ENCODE peak calls at places on chromosomes 7 and 10, in five cellular contexts. I is foreskin fibroblast, M is lower lobe of right lung, B is pancreas, G is GM12878. R is an unnamed sample.

GRCh38 chr7:158420591-158421340 is 166.9 kb downstream of the PTPRN2 start:
- DNase-seq in I (no peak), M (no peak), B (no peak), G (no peak), R (no peak)

GRCh38 chr7:131826960-131827359 is 270.5 kb upstream of the PODXL start:
- DNase-seq in I (no peak), M (no peak), B (no peak), G (no peak), R (no peak)

GRCh38 chr7:73871163-73872011 is 10.4 kb downstream of the TMEM270 start:
- DNase-seq in I (no peak), M (no peak), B (peak), G (no peak), R (no peak)

GRCh38 chr10:23540401-23540800 is 101.5 kb downstream of the OTUD1 start:
- DNase-seq in I (no peak), M (no peak), B (no peak), G (no peak), R (no peak)

GRCh38 chr10:6382081-6382480 is 179.3 kb downstream of the PFKFB3 start:
- DNase-seq in I (peak), M (no peak), B (no peak), G (peak), R (peak)

GRCh38 chr10:124560377-124560776 is 98.8 kb downstream of the LHPP start:
- DNase-seq in I (peak), M (peak), B (no peak), G (no peak), R (no peak)

GRCh38 chr10:53548664-53549063 is 776.1 kb upstream of the MBL2 start:
- DNase-seq in I (no peak), M (no peak), B (no peak), G (no peak), R (no peak)

GRCh38 chr7:32039000-32039756 is 31.0 kb downstream of the PDE1C start:
- DNase-seq in I (no peak), M (no peak), B (no peak), G (no peak), R (no peak)

GRCh38 chr10:30057421-30057841 is 2.0 kb downstream of the JCAD start:
- DNase-seq in I (peak), M (no peak), B (no peak), G (no peak), R (no peak)

GRCh38 chr10:15624405-15625191 is 95.1 kb downstream of the ITGA8 start:
- DNase-seq in I (no peak), M (no peak), B (no peak), G (no peak), R (no peak)

GRCh38 chr7:108525327-108525984 is 479 bp downstream of the PNPLA8 start:
- DNase-seq in I (peak), M (no peak), B (no peak), G (no peak), R (no peak)

GRCh38 chr10:73131295-73131694 is 21.0 kb downstream of the NUDT13 start:
- DNase-seq in I (no peak), M (no peak), B (no peak), G (no peak), R (no peak)

GRCh38 chr7:79933144-79933543 is 201.5 kb upstream of the GNAI1 start:
- DNase-seq in I (peak), M (no peak), B (no peak), G (no peak), R (no peak)

GRCh38 chr7:33186187-33186586 is 56.8 kb downstream of the BBS9 start:
- DNase-seq in I (peak), M (no peak), B (no peak), G (no peak), R (no peak)

GRCh38 chr10:28679941-28680752 is 2.8 kb downstream of the BAMBI start:
- DNase-seq in I (no peak), M (no peak), B (no peak), G (no peak), R (no peak)

GRCh38 chr10:43222296-43222695 is 44.6 kb downstream of the RASGEF1A start:
- DNase-seq in I (no peak), M (peak), B (no peak), G (no peak), R (no peak)

GRCh38 chr7:7510814-7511213 is 24.9 kb downstream of the COL28A1 start:
- DNase-seq in I (no peak), M (no peak), B (no peak), G (no peak), R (no peak)

GRCh38 chr7:30313348-30313747 is 29.0 kb downstream of the ZNRF2 start:
- DNase-seq in I (no peak), M (no peak), B (no peak), G (no peak), R (no peak)

GRCh38 chr7:7668708-7669107 is 28.2 kb downstream of the UMAD1 start:
- DNase-seq in I (no peak), M (no peak), B (no peak), G (no peak), R (no peak)

GRCh38 chr10:112615269-112615668 is 168.3 kb downstream of the VTI1A start:
- DNase-seq in I (no peak), M (no peak), B (no peak), G (no peak), R (no peak)

GRCh38 chr10:30434273-30435067 is 486 bp downstream of the MAP3K8 start:
- DNase-seq in I (peak), M (peak), B (peak), G (no peak), R (peak)

GRCh38 chr10:97676770-97677581 is 10.1 kb downstream of the AVPI1 start:
- DNase-seq in I (peak), M (no peak), B (no peak), G (no peak), R (no peak)

GRCh38 chr7:22853674-22854157 is 31.1 kb upstream of the TOMM7 start:
- DNase-seq in I (no peak), M (no peak), B (no peak), G (no peak), R (no peak)

GRCh38 chr7:22594020-22594419 is 94.0 kb upstream of the STEAP1B start:
- DNase-seq in I (no peak), M (no peak), B (no peak), G (no peak), R (no peak)

GRCh38 chr7:5420841-5421625 is 2.6 kb downstream of the TNRC18 start:
- DNase-seq in I (no peak), M (peak), B (peak), G (no peak), R (no peak)

GRCh38 chr7:96700516-96700915 is 9.1 kb downstream of the SEM1 start:
- DNase-seq in I (no peak), M (no peak), B (no peak), G (no peak), R (no peak)

GRCh38 chr10:82826132-82826531 is 951.1 kb downstream of the NRG3 start:
- DNase-seq in I (peak), M (no peak), B (no peak), G (no peak), R (no peak)

GRCh38 chr7:104137971-104138370 is 69.8 kb downstream of the ORC5 start:
- DNase-seq in I (peak), M (no peak), B (no peak), G (no peak), R (no peak)

GRCh38 chr7:13981070-13981469 is 8.4 kb downstream of the ETV1 start:
- DNase-seq in I (peak), M (no peak), B (no peak), G (no peak), R (no peak)

GRCh38 chr7:95420996-95421846 is 13.6 kb downstream of the PON2 start:
- DNase-seq in I (peak), M (no peak), B (no peak), G (no peak), R (no peak)

GRCh38 chr10:11285171-11285570 is 267.5 kb downstream of the CELF2 start:
- DNase-seq in I (peak), M (no peak), B (no peak), G (no peak), R (no peak)

GRCh38 chr7:6271091-6271658 is 1.2 kb downstream of the CYTH3 start:
- DNase-seq in I (peak), M (peak), B (peak), G (no peak), R (no peak)

GRCh38 chr10:72875250-72876055 is 18.1 kb upstream of the OIT3 start:
- DNase-seq in I (peak), M (no peak), B (no peak), G (no peak), R (peak)

GRCh38 chr7:93148135-93148534 is at the start of gene SAMD9L:
- DNase-seq in I (peak), M (no peak), B (no peak), G (no peak), R (no peak)

DNA sequence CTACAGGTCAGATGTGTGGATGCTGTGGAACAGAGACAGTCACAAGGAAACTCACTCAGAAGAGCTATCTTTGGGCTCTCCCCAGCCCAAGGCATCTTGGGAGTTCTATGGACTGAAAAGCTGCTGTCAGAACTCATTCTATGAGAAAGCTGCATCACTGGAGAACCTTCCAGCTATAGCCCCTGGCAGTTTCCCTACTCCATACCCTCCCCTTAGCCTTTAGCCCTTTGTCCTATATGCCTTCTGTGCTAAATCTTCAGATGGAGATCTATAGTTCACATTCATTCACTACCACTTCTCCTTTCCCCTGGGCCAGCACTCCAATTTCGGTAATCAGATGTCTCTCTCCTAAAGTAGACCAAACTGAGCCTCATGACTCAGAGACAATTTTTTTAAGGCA is 6.9 kb downstream of the WNT8B start:
- DNase-seq in I (no peak), M (no peak), B (no peak), G (no peak), R (no peak)
- H3K4me3 ChIP-seq in I (no peak), M (no peak), B (no peak), G (no peak), R (no peak)

GRCh38 chr10:182441-183201 is 47.4 kb downstream of the ZMYND11 start:
- DNase-seq in I (peak), M (no peak), B (no peak), G (no peak), R (no peak)
- H3K4me3 ChIP-seq in I (no peak), M (no peak), B (no peak), G (no peak), R (no peak)

GRCh38 chr7:15684036-15684815 is 2.3 kb downstream of the MEOX2 start:
- DNase-seq in I (no peak), M (no peak), B (no peak), G (no peak), R (no peak)
- H3K4me3 ChIP-seq in I (peak), M (peak), B (no peak), G (no peak), R (no peak)

GRCh38 chr7:20785211-20786048 is 1.3 kb downstream of the SP8 start:
- DNase-seq in I (no peak), M (no peak), B (peak), G (no peak), R (no peak)
- H3K4me3 ChIP-seq in I (peak), M (no peak), B (no peak), G (no peak), R (no peak)

GRCh38 chr7:24956021-24956420 is 24.0 kb downstream of the OSBPL3 start:
- DNase-seq in I (peak), M (no peak), B (no peak), G (no peak), R (no peak)

GRCh38 chr7:24963218-24963617 is 16.8 kb downstream of the OSBPL3 start:
- DNase-seq in I (peak), M (peak), B (no peak), G (peak), R (peak)

GRCh38 chr7:24958399-24958798 is 21.6 kb downstream of the OSBPL3 start:
- DNase-seq in I (no peak), M (no peak), B (no peak), G (no peak), R (no peak)

GRCh38 chr7:24962418-24962962 is 17.5 kb downstream of the OSBPL3 start:
- DNase-seq in I (no peak), M (no peak), B (no peak), G (no peak), R (no peak)

DNA sequence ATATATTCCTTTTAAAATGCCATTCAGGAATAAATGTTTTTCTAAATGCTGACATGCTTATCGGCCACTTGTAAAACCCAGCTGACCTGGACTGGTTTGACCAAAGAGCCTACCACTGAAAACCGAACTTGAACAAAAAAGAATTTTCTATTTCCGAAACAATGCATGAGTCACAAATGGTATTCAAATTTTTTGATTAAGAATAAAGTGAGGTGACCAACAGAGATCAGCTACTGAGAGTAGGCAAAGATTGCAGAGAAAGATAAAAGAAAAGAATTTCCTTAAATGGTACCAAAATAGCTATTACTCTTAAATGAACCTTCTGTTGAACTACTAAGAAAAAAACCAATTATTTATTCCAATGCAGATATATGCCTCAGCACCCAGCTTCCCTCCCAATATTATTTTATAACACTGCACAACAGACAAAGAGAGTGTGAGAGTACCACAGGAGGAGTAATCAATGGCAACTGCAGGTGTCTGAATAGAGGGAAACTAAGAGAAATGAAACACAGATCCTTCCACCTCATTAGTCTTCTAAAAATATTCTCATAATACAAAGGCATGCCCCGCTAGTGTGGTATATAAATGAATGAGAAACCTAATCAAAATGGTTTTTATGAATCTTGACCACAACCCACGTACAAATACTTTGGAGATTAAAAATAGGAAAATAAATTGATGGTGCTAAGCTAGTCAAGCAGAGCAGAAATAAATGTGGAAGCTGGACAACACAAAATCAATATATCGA is 20.1 kb downstream of the OSBPL3 start:
- DNase-seq in I (no peak), M (no peak), B (no peak), G (no peak), R (no peak)
- H3K4me3 ChIP-seq in I (no peak), M (no peak), B (no peak), G (no peak), R (no peak)

GRCh38 chr10:26697922-26698608 is 564 bp downstream of the PDSS1 start:
- DNase-seq in I (no peak), M (no peak), B (no peak), G (no peak), R (no peak)

GRCh38 chr10:26697163-26697921 is at the start of gene PDSS1:
- DNase-seq in I (peak), M (peak), B (peak), G (peak), R (peak)

GRCh38 chr10:26698909-26699308 is 1.4 kb downstream of the PDSS1 start:
- DNase-seq in I (no peak), M (no peak), B (no peak), G (no peak), R (no peak)

GRCh38 chr10:26699631-26700030 is 2.1 kb downstream of the PDSS1 start:
- DNase-seq in I (no peak), M (no peak), B (no peak), G (no peak), R (no peak)

GRCh38 chr10:26696786-26697162 is 727 bp upstream of the PDSS1 start:
- DNase-seq in I (no peak), M (no peak), B (no peak), G (peak), R (no peak)
- H3K4me3 ChIP-seq in I (peak), M (peak), B (peak), G (peak), R (peak)

DNA sequence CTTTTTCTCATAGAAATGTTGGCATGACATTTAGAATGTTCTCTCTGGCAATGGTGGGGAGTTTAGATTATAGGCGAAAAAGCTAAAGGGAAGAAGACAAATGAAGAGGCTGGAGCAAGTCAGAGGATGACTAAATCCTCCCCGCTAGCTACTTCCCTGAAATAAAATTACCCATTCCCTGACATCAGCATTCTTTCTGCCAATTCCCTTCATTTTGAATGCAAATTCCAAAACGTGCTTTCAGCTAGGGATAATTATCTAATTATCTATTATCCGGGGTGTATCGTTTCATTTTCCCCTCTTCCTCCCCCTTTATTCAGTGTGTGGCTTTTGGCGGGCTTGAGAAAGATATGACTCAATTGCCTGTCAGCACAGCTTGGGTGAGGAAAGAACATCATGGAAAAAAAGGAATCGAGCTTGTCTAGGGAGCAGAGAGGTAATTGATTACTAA is 672.3 kb downstream of the TNS3 start:
- DNase-seq in I (peak), M (no peak), B (no peak), G (no peak), R (no peak)
- H3K4me3 ChIP-seq in I (no peak), M (no peak), B (no peak), G (no peak), R (no peak)

GRCh38 chr7:141584935-141585334 is 33.7 kb downstream of the AGK start:
- DNase-seq in I (no peak), M (no peak), B (no peak), G (no peak), R (no peak)

GRCh38 chr7:141588912-141589311 is 37.7 kb downstream of the AGK start:
- DNase-seq in I (no peak), M (no peak), B (no peak), G (no peak), R (no peak)

GRCh38 chr7:141587304-141587703 is 36.1 kb downstream of the AGK start:
- DNase-seq in I (no peak), M (no peak), B (no peak), G (no peak), R (no peak)

GRCh38 chr7:141585592-141586510 is 34.6 kb downstream of the AGK start:
- DNase-seq in I (peak), M (no peak), B (no peak), G (peak), R (peak)

GRCh38 chr7:141586878-141587277 is 35.7 kb downstream of the AGK start:
- DNase-seq in I (no peak), M (no peak), B (no peak), G (no peak), R (no peak)
- H3K4me3 ChIP-seq in I (no peak), M (no peak), B (no peak), G (no peak), R (no peak)